ENCODE peak calls at places on chromosomes 16 and 17, in four cellular contexts. S, B, I and D are unnamed samples.
A peak's percentile ranks its signal among the peaks of the same experiment; 100 is the strongest.

GRCh38 chr16:71344315-71344905 is 14.1 kb upstream of the CALB2 start:
- DNase-seq in S (no peak), B (no peak), I (no peak), D (no peak)

GRCh38 chr16:15621889-15622288 is 21.1 kb downstream of the MARF1 start:
- DNase-seq in S (no peak), B (no peak), I (no peak), D (no peak)

GRCh38 chr17:7590743-7591142 is 849 bp upstream of the SOX15 start:
- DNase-seq in S (no peak), B (no peak), I (peak; percentile 61), D (peak; percentile 44)

GRCh38 chr17:70327723-70328122 is 158.4 kb downstream of the KCNJ2 start:
- DNase-seq in S (no peak), B (no peak), I (no peak), D (no peak)

GRCh38 chr17:3894927-3895343 is 2.1 kb upstream of the CAMKK1 start:
- DNase-seq in S (no peak), B (peak; percentile 87), I (peak; percentile 76), D (peak; percentile 76)

GRCh38 chr17:68184816-68185436 is 62.9 kb upstream of the AMZ2 start:
- DNase-seq in S (no peak), B (no peak), I (no peak), D (no peak)

GRCh38 chr17:39527220-39527813 is 66.0 kb downstream of the CDK12 start:
- DNase-seq in S (no peak), B (no peak), I (no peak), D (peak; percentile 27)

GRCh38 chr16:85027349-85027967 is at the start of gene KIAA0513:
- DNase-seq in S (peak; percentile 84), B (peak; percentile 94), I (peak; percentile 95), D (peak; percentile 93)

GRCh38 chr16:88569614-88569984 is 604 bp upstream of the ZC3H18 start:
- DNase-seq in S (no peak), B (no peak), I (peak; percentile 32), D (no peak)

GRCh38 chr16:5925850-5926249 is 828.3 kb upstream of the EEF2KMT start:
- DNase-seq in S (no peak), B (no peak), I (no peak), D (no peak)

GRCh38 chr17:3528604-3529511 is 28.8 kb downstream of the TRPV3 start:
- DNase-seq in S (no peak), B (no peak), I (no peak), D (peak; percentile 49)

GRCh38 chr17:27569257-27569722 is 61.7 kb upstream of the LGALS9 start:
- DNase-seq in S (no peak), B (peak; percentile 53), I (peak; percentile 56), D (no peak)

GRCh38 chr16:28042856-28043255 is 20.7 kb downstream of the GSG1L start:
- DNase-seq in S (no peak), B (no peak), I (no peak), D (peak; percentile 4)

GRCh38 chr16:85607796-85608514 is 5.2 kb upstream of the GSE1 start:
- DNase-seq in S (no peak), B (no peak), I (no peak), D (no peak)

GRCh38 chr17:39618252-39618913 is 8.4 kb upstream of the PPP1R1B start:
- DNase-seq in S (no peak), B (peak; percentile 40), I (no peak), D (no peak)

GRCh38 chr16:57959804-57960203 is 11.1 kb downstream of the CNGB1 start:
- DNase-seq in S (no peak), B (no peak), I (no peak), D (no peak)

GRCh38 chr16:72001180-72001890 is 1.1 kb upstream of the PKD1L3 start:
- DNase-seq in S (no peak), B (no peak), I (no peak), D (no peak)

GRCh38 chr16:85999778-86000177 is 100.8 kb downstream of the IRF8 start:
- DNase-seq in S (no peak), B (no peak), I (no peak), D (no peak)

GRCh38 chr16:16867994-16868393 is 489.1 kb downstream of the NPIPA7 start:
- DNase-seq in S (no peak), B (no peak), I (no peak), D (no peak)

GRCh38 chr17:61218438-61218837 is 181.2 kb upstream of the TBX2 start:
- DNase-seq in S (peak; percentile 30), B (no peak), I (no peak), D (peak; percentile 66)

GRCh38 chr16:55482056-55482455 is 3.1 kb downstream of the MMP2 start:
- DNase-seq in S (no peak), B (no peak), I (peak; percentile 53), D (no peak)

GRCh38 chr17:38428150-38428642 is at the start of gene ARHGAP23:
- DNase-seq in S (peak; percentile 47), B (peak; percentile 75), I (peak; percentile 93), D (peak; percentile 81)

GRCh38 chr17:33516645-33517044 is 223.6 kb upstream of the ASIC2 start:
- DNase-seq in S (no peak), B (no peak), I (no peak), D (no peak)

GRCh38 chr17:33435716-33436301 is 142.7 kb upstream of the ASIC2 start:
- DNase-seq in S (no peak), B (no peak), I (no peak), D (peak; percentile 10)

GRCh38 chr16:892536-893255 is 78.1 kb downstream of the LMF1 start:
- DNase-seq in S (no peak), B (no peak), I (no peak), D (no peak)

GRCh38 chr17:32161506-32162365 is 19.4 kb downstream of the RHOT1 start:
- DNase-seq in S (peak; percentile 58), B (no peak), I (no peak), D (peak; percentile 74)

GRCh38 chr17:62950067-62950466 is 16.0 kb upstream of the TANC2 start:
- DNase-seq in S (no peak), B (peak; percentile 37), I (peak; percentile 33), D (peak; percentile 93)

GRCh38 chr16:87086156-87086555 is 231.0 kb downstream of the C16orf95 start:
- DNase-seq in S (no peak), B (no peak), I (no peak), D (no peak)

GRCh38 chr17:40818343-40818732 is 4.1 kb downstream of the KRT10 start:
- DNase-seq in S (no peak), B (no peak), I (no peak), D (peak; percentile 2)

GRCh38 chr16:81608515-81609209 is 164.1 kb downstream of the CMIP start:
- DNase-seq in S (no peak), B (no peak), I (no peak), D (peak; percentile 74)

DNA sequence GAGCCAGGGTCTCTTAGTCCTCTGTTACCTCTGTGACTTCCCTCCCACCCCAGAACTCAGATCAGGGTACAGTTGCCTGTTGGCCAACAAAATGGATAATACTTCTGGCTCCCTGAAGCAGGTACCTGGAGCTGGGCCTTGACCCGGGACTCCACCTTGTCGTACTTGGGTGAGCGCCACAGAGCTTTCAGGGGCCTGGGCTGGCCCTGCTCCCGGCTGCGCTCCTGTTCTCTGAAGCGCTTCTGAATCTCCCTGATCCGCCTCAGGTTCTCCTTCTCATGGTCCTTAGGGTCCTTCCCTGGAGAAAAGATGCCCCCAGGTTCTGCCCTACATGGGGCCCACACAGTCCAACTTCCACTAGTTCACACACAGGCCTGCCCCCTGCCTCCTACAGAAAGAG is 1.7 kb downstream of the ENKD1 start:
- DNase-seq in S (no peak), B (no peak), I (no peak), D (no peak)
- H3K4me3 ChIP-seq in S (no peak overlapping the region), B (no peak overlapping the region), I (no peak overlapping the region), D (no peak overlapping the region)

GRCh38 chr17:2055494-2056220 is 754 bp downstream of the HIC1 start:
- DNase-seq in S (no peak), B (no peak), I (no peak), D (peak; percentile 58)

GRCh38 chr17:2053380-2054261 is 1.3 kb upstream of the HIC1 start:
- DNase-seq in S (no peak), B (peak; percentile 56), I (peak; percentile 84), D (peak; percentile 72)

GRCh38 chr17:2056221-2057129 is 1.6 kb downstream of the HIC1 start:
- DNase-seq in S (no peak), B (peak; percentile 62), I (no peak), D (peak; percentile 72)

GRCh38 chr17:2054740-2055493 is at the start of gene HIC1:
- DNase-seq in S (no peak), B (peak; percentile 72), I (peak; percentile 83), D (peak; percentile 79)

DNA sequence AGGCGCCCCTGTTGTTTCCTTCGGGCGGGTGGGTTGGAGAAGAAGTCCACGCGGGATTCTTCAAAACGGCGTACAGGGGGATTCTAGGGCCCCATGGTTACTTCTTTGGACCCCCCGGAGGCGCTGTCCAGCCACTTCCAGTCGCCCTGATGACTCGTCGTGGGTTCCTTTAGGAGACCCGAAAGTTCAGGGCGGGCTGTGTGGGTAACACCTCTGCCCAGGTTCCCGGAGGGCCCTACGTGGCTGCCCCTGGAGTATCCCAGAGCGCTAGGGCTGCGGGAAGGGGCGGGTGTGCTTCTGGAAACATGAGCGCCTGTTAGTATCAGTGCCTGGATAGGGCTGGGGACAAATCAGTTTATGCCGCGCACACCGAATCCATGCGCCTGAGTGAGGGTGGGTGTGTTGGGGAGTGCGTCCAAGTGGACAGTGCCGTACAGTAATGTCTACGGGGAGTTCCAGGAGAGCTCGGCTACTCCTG is 602 bp upstream of the HIC1 start:
- DNase-seq in S (no peak), B (no peak), I (no peak), D (peak; percentile 56)
- H3K4me3 ChIP-seq in S (peak overlapping the region; percentile 72), B (no peak overlapping the region), I (peak overlapping the region; percentile 72), D (peak overlapping the region; percentile 64)

DNA sequence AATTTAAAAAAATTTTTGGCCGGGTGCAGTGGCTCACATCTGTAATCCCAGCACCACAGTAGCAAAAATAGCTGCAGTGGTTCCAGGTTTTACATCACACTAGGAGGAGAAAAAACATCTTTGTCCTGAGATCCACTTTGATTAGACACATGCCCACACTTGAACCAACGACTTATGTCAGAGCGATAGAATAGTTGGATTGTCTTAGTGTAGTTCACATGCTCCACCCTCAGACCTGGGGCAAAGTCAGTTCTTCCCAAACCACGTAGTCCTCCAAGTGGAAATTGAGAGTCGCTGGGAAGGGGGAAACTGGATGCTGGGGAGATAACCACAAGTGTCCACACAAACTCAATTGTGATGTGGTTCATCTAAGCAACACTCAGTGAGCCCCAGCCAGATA is 11.4 kb upstream of the ITGAM start:
- DNase-seq in S (no peak), B (no peak), I (no peak), D (no peak)
- H3K4me3 ChIP-seq in S (no peak overlapping the region), B (no peak overlapping the region), I (no peak overlapping the region), D (no peak overlapping the region)

GRCh38 chr17:44707755-44708400 is 587 bp upstream of the DBF4B start:
- DNase-seq in S (no peak), B (no peak), I (no peak), D (no peak)
- H3K4me3 ChIP-seq in S (peak overlapping the region; percentile 99), B (no peak overlapping the region), I (peak overlapping the region; percentile 55), D (peak overlapping the region; percentile 84)

GRCh38 chr16:66270333-66270927 is 96.1 kb upstream of the CDH5 start:
- DNase-seq in S (no peak), B (peak; percentile 52), I (peak; percentile 60), D (peak; percentile 71)

GRCh38 chr16:66267287-66268137 is 99.0 kb upstream of the CDH5 start:
- DNase-seq in S (no peak), B (no peak), I (no peak), D (no peak)

GRCh38 chr16:66271074-66272060 is 95.1 kb upstream of the CDH5 start:
- DNase-seq in S (no peak), B (no peak), I (no peak), D (no peak)

GRCh38 chr16:66272461-66272860 is 94.0 kb upstream of the CDH5 start:
- DNase-seq in S (no peak), B (no peak), I (no peak), D (no peak)

GRCh38 chr16:66269631-66270332 is 96.7 kb upstream of the CDH5 start:
- DNase-seq in S (no peak), B (no peak), I (no peak), D (no peak)
- H3K4me3 ChIP-seq in S (peak overlapping the region; percentile 31), B (no peak overlapping the region), I (peak overlapping the region; percentile 49), D (no peak overlapping the region)